ENCODE peak calls at places on chromosome 7, in four cellular contexts. V is choroid plexus epithelial cell, D is neural progenitor cell, U is neuronal stem cell. K is an unnamed sample.

GRCh38 chr7:118129037-118129436 is 54.9 kb upstream of the LSM8 start:
- DNase-seq in U (no peak), V (no peak), D (no peak), K (no peak)

GRCh38 chr7:128236924-128237586 is 4.0 kb upstream of the LEP start:
- DNase-seq in U (no peak), D (no peak), V (peak; percentile 60), K (no peak)

GRCh38 chr7:156614434-156615264 is 25.9 kb upstream of the RNF32 start:
- DNase-seq in D (no peak), V (no peak), U (no peak), K (no peak)

GRCh38 chr7:122416316-122416925 is 111.9 kb upstream of the FEZF1 start:
- DNase-seq in U (no peak), V (peak; percentile 28), D (no peak), K (no peak)

GRCh38 chr7:2242541-2243482 is 786 bp downstream of the NUDT1 start:
- DNase-seq in U (no peak), D (peak; percentile 48), V (peak; percentile 30), K (no peak)

GRCh38 chr7:30276203-30276900 is 8.0 kb upstream of the ZNRF2 start:
- DNase-seq in U (peak; percentile 39), V (peak; percentile 85), D (peak; percentile 76), K (peak; percentile 60)

GRCh38 chr7:57774300-57774699 is 324.3 kb downstream of the ZNF716 start:
- DNase-seq in D (no peak), V (no peak), U (no peak), K (no peak)

GRCh38 chr7:36284470-36284869 is 105.2 kb upstream of the ANLN start:
- DNase-seq in V (no peak), U (no peak), D (peak; percentile 53), K (no peak)

GRCh38 chr7:47804767-47805545 is 143.3 kb downstream of the PKD1L1 start:
- DNase-seq in U (no peak), V (peak; percentile 34), D (no peak), K (no peak)

GRCh38 chr7:87058739-87059524 is 522 bp downstream of the ELAPOR2 start:
- DNase-seq in V (peak; percentile 1), U (no peak), D (peak; percentile 31), K (peak; percentile 48)

GRCh38 chr7:132244917-132245480 is 331.3 kb downstream of the PLXNA4 start:
- DNase-seq in U (no peak), V (no peak), D (peak; percentile 62), K (no peak)

GRCh38 chr7:47600199-47601118 is 18.5 kb upstream of the TNS3 start:
- DNase-seq in V (peak; percentile 83), U (no peak), D (no peak), K (no peak)

GRCh38 chr7:157996359-157997079 is 591.1 kb downstream of the PTPRN2 start:
- DNase-seq in V (no peak), U (no peak), D (no peak), K (no peak)

GRCh38 chr7:24290004-24290641 is 6.1 kb downstream of the NPY start:
- DNase-seq in U (no peak), V (peak; percentile 54), D (peak; percentile 37), K (peak; percentile 36)

GRCh38 chr7:101572156-101572555 is 56.9 kb downstream of the MYL10 start:
- DNase-seq in V (no peak), U (no peak), D (no peak), K (no peak)

GRCh38 chr7:106064836-106065559 is 47.1 kb downstream of the SYPL1 start:
- DNase-seq in U (no peak), D (peak; percentile 25), V (peak; percentile 82), K (no peak)

GRCh38 chr7:155925682-155926081 is 113.4 kb upstream of the SHH start:
- DNase-seq in V (no peak), D (no peak), U (no peak), K (no peak)